ENCODE peak calls at places on chromosomes 4 and X, in seven cellular contexts. G is naive B cell, X is nucleus accumbens, I is NCI-H1694 treated with DMSO at 0.1 percent for 48 hours, T is aorta, O is NCI-H1105, U is tibial nerve. H is an unnamed sample.
A peak's percentile ranks its signal among the peaks of the same experiment; 100 is the strongest.

GRCh38 chr4:152102184-152103000 is 341.6 kb upstream of the GATB start:
- DNase-seq in G (no peak), X (no peak), I (no peak), T (no peak), O (no peak), U (no peak), H (no peak)

GRCh38 chr4:86013623-86014022 is 346.2 kb downstream of the MAPK10 start:
- DNase-seq in G (no peak), X (no peak), I (no peak), T (no peak), O (no peak), U (no peak), H (no peak)

GRCh38 chr4:172232966-172233365 is 419.8 kb downstream of the GALNTL6 start:
- DNase-seq in G (no peak), X (no peak), I (no peak), T (no peak), O (no peak), U (no peak), H (no peak)

GRCh38 chr4:177448850-177449249 is 6.6 kb upstream of the AGA start:
- DNase-seq in G (no peak), X (no peak), I (no peak), T (no peak), O (no peak), U (no peak), H (no peak)

GRCh38 chr4:55169352-55169959 is 44.1 kb upstream of the KDR start:
- DNase-seq in G (no peak), X (no peak), I (no peak), T (no peak), O (no peak), U (no peak), H (no peak)

GRCh38 chrX:103467156-103467555 is 52.1 kb downstream of the RAB40A start:
- DNase-seq in G (no peak), X (no peak), I (no peak), T (no peak), O (no peak), U (no peak), H (no peak)

GRCh38 chr4:121239951-121240350 is 75.8 kb upstream of the TNIP3 start:
- DNase-seq in G (no peak), X (no peak), I (no peak), T (no peak), O (no peak), U (no peak), H (no peak)

GRCh38 chrX:57451426-57452020 is 140.3 kb upstream of the ZXDB start:
- DNase-seq in G (no peak), X (no peak), I (no peak), T (no peak), O (no peak), U (no peak), H (no peak)

GRCh38 chr4:67988986-67989385 is 25.7 kb upstream of the TMPRSS11A start:
- DNase-seq in G (no peak), X (no peak), I (no peak), T (no peak), O (no peak), U (no peak), H (no peak)

GRCh38 chr4:124025423-124025822 is 628.8 kb downstream of the SPRY1 start:
- DNase-seq in G (no peak), X (no peak), I (no peak), T (no peak), O (no peak), U (no peak), H (no peak)

GRCh38 chr4:113636877-113637276 is 124.7 kb downstream of the CAMK2D start:
- DNase-seq in G (peak; percentile 51), X (no peak), I (no peak), T (no peak), O (no peak), U (no peak), H (no peak)

GRCh38 chrX:87409113-87409841 is 108.3 kb upstream of the KLHL4 start:
- DNase-seq in G (no peak), X (peak; percentile 70), I (no peak), T (peak; percentile 83), O (no peak), U (no peak), H (no peak)

GRCh38 chrX:147902270-147902669 is 9.4 kb upstream of the FMR1 start:
- DNase-seq in G (no peak), X (no peak), I (no peak), T (no peak), O (no peak), U (no peak), H (no peak)

GRCh38 chrX:69305333-69306062 is 140.2 kb upstream of the PJA1 start:
- DNase-seq in G (no peak), X (no peak), I (no peak), T (no peak), O (no peak), U (no peak), H (no peak)

GRCh38 chrX:153707406-153707805 is 16.8 kb downstream of the BCAP31 start:
- DNase-seq in G (no peak), X (no peak), I (no peak), T (no peak), O (no peak), U (no peak), H (no peak)

GRCh38 chrX:73562986-73563739 is at the start of gene CHIC1:
- DNase-seq in G (peak; percentile 66), X (peak; percentile 63), I (peak; percentile 47), T (peak; percentile 71), O (peak; percentile 76), U (peak; percentile 19), H (peak; percentile 46)

GRCh38 chrX:68895339-68896250 is 66.8 kb downstream of the EFNB1 start:
- DNase-seq in G (no peak), X (peak; percentile 13), I (no peak), T (peak; percentile 73), O (no peak), U (peak; percentile 18), H (no peak)

GRCh38 chr4:109207060-109207459 is 95.4 kb downstream of the COL25A1 start:
- DNase-seq in G (no peak), X (no peak), I (no peak), T (no peak), O (no peak), U (no peak), H (no peak)

GRCh38 chr4:6622744-6623143 is 17.7 kb upstream of the MRFAP1 start:
- DNase-seq in G (no peak), X (no peak), I (no peak), T (peak; percentile 9), O (no peak), U (no peak), H (no peak)

GRCh38 chrX:83469551-83469950 is 38.5 kb upstream of the POU3F4 start:
- DNase-seq in G (no peak), X (no peak), I (no peak), T (no peak), O (peak; percentile 15), U (no peak), H (no peak)

GRCh38 chrX:19743386-19743785 is 144.0 kb downstream of the SH3KBP1 start:
- DNase-seq in G (no peak), X (no peak), I (no peak), T (no peak), O (no peak), U (no peak), H (no peak)

GRCh38 chr4:175560628-175561027 is 251.4 kb downstream of the GPM6A start:
- DNase-seq in G (no peak), X (no peak), I (no peak), T (no peak), O (peak; percentile 37), U (no peak), H (no peak)

GRCh38 chr4:148061795-148062194 is 329.9 kb downstream of the ARHGAP10 start:
- DNase-seq in G (no peak), X (no peak), I (no peak), T (no peak), O (peak; percentile 61), U (no peak), H (no peak)